ENCODE peak calls at places on chromosome 9, in six cellular contexts. One of them, this sample, is unnamed.

GRCh38 chr9:136748656-136749551 is 579 bp upstream of the LCN6 start:
- DNase-seq in psoas muscle: no peak
- DNase-seq in body of pancreas: peak
- DNase-seq in gastrocnemius medialis: no peak
- DNase-seq in left ventricle myocardium inferior: peak
- DNase-seq in hepatocyte: no peak
- DNase-seq in this sample: no peak

GRCh38 chr9:96015876-96016686 is 140.6 kb downstream of the ERCC6L2 start:
- DNase-seq in hepatocyte: no peak
- DNase-seq in psoas muscle: no peak
- DNase-seq in left ventricle myocardium inferior: no peak
- DNase-seq in gastrocnemius medialis: no peak
- DNase-seq in body of pancreas: no peak
- DNase-seq in this sample: no peak

GRCh38 chr9:106920701-106921283 is 57.8 kb downstream of the ZNF462 start:
- DNase-seq in body of pancreas: no peak
- DNase-seq in gastrocnemius medialis: no peak
- DNase-seq in hepatocyte: peak
- DNase-seq in psoas muscle: no peak
- DNase-seq in left ventricle myocardium inferior: no peak
- DNase-seq in this sample: no peak

GRCh38 chr9:35798658-35799366 is 7.4 kb downstream of the NPR2 start:
- DNase-seq in left ventricle myocardium inferior: no peak
- DNase-seq in body of pancreas: no peak
- DNase-seq in psoas muscle: no peak
- DNase-seq in gastrocnemius medialis: no peak
- DNase-seq in hepatocyte: peak
- DNase-seq in this sample: no peak

GRCh38 chr9:136111190-136111589 is 7.5 kb downstream of the TMEM250 start:
- DNase-seq in psoas muscle: no peak
- DNase-seq in hepatocyte: no peak
- DNase-seq in gastrocnemius medialis: no peak
- DNase-seq in body of pancreas: no peak
- DNase-seq in left ventricle myocardium inferior: no peak
- DNase-seq in this sample: no peak

GRCh38 chr9:21677834-21678233 is 124.6 kb upstream of the MTAP start:
- DNase-seq in psoas muscle: no peak
- DNase-seq in body of pancreas: no peak
- DNase-seq in left ventricle myocardium inferior: no peak
- DNase-seq in gastrocnemius medialis: no peak
- DNase-seq in hepatocyte: no peak
- DNase-seq in this sample: no peak

GRCh38 chr9:7879551-7880245 is 80.1 kb upstream of the DMAC1 start:
- DNase-seq in body of pancreas: no peak
- DNase-seq in psoas muscle: no peak
- DNase-seq in hepatocyte: no peak
- DNase-seq in gastrocnemius medialis: no peak
- DNase-seq in left ventricle myocardium inferior: no peak
- DNase-seq in this sample: no peak

GRCh38 chr9:77599492-77599891 is 48.6 kb downstream of the GNA14 start:
- DNase-seq in body of pancreas: no peak
- DNase-seq in left ventricle myocardium inferior: no peak
- DNase-seq in hepatocyte: no peak
- DNase-seq in psoas muscle: no peak
- DNase-seq in gastrocnemius medialis: no peak
- DNase-seq in this sample: no peak

GRCh38 chr9:122580360-122580759 is 2.8 kb downstream of the OR1L8 start:
- DNase-seq in body of pancreas: no peak
- DNase-seq in gastrocnemius medialis: no peak
- DNase-seq in psoas muscle: no peak
- DNase-seq in left ventricle myocardium inferior: no peak
- DNase-seq in hepatocyte: no peak
- DNase-seq in this sample: no peak

GRCh38 chr9:128342971-128343680 is 2.8 kb downstream of the SLC27A4 start:
- DNase-seq in hepatocyte: no peak
- DNase-seq in left ventricle myocardium inferior: no peak
- DNase-seq in gastrocnemius medialis: no peak
- DNase-seq in body of pancreas: no peak
- DNase-seq in psoas muscle: no peak
- DNase-seq in this sample: no peak

GRCh38 chr9:127249877-127250276 is 14.7 kb upstream of the GARNL3 start:
- DNase-seq in gastrocnemius medialis: no peak
- DNase-seq in hepatocyte: no peak
- DNase-seq in body of pancreas: no peak
- DNase-seq in psoas muscle: no peak
- DNase-seq in left ventricle myocardium inferior: no peak
- DNase-seq in this sample: no peak

GRCh38 chr9:101034222-101034621 is 5.7 kb downstream of the PLPPR1 start:
- DNase-seq in gastrocnemius medialis: no peak
- DNase-seq in left ventricle myocardium inferior: no peak
- DNase-seq in hepatocyte: no peak
- DNase-seq in body of pancreas: no peak
- DNase-seq in psoas muscle: no peak
- DNase-seq in this sample: no peak

GRCh38 chr9:109179801-109180523 is 12.9 kb upstream of the FRRS1L start:
- DNase-seq in psoas muscle: no peak
- DNase-seq in hepatocyte: no peak
- DNase-seq in left ventricle myocardium inferior: peak
- DNase-seq in body of pancreas: no peak
- DNase-seq in gastrocnemius medialis: no peak
- DNase-seq in this sample: no peak

GRCh38 chr9:4035809-4036208 is 264.1 kb downstream of the GLIS3 start:
- DNase-seq in gastrocnemius medialis: no peak
- DNase-seq in left ventricle myocardium inferior: no peak
- DNase-seq in body of pancreas: no peak
- DNase-seq in psoas muscle: no peak
- DNase-seq in hepatocyte: peak
- DNase-seq in this sample: no peak

GRCh38 chr9:99181621-99182020 is 40.1 kb downstream of the ALG2 start:
- DNase-seq in psoas muscle: no peak
- DNase-seq in gastrocnemius medialis: no peak
- DNase-seq in hepatocyte: no peak
- DNase-seq in left ventricle myocardium inferior: no peak
- DNase-seq in body of pancreas: no peak
- DNase-seq in this sample: no peak

GRCh38 chr9:34540826-34541225 is 18.0 kb upstream of the ENHO start:
- DNase-seq in hepatocyte: peak
- DNase-seq in body of pancreas: no peak
- DNase-seq in left ventricle myocardium inferior: no peak
- DNase-seq in gastrocnemius medialis: no peak
- DNase-seq in psoas muscle: no peak
- DNase-seq in this sample: no peak

GRCh38 chr9:38278931-38279532 is 113.5 kb upstream of the ALDH1B1 start:
- DNase-seq in left ventricle myocardium inferior: no peak
- DNase-seq in gastrocnemius medialis: no peak
- DNase-seq in hepatocyte: no peak
- DNase-seq in body of pancreas: no peak
- DNase-seq in psoas muscle: no peak
- DNase-seq in this sample: peak

GRCh38 chr9:78406933-78407332 is 110.0 kb downstream of the PSAT1 start:
- DNase-seq in hepatocyte: peak
- DNase-seq in gastrocnemius medialis: no peak
- DNase-seq in body of pancreas: peak
- DNase-seq in psoas muscle: no peak
- DNase-seq in left ventricle myocardium inferior: no peak
- DNase-seq in this sample: no peak

GRCh38 chr9:6106576-6107339 is 91.3 kb upstream of the RANBP6 start:
- DNase-seq in hepatocyte: peak
- DNase-seq in body of pancreas: no peak
- DNase-seq in psoas muscle: no peak
- DNase-seq in left ventricle myocardium inferior: no peak
- DNase-seq in gastrocnemius medialis: peak
- DNase-seq in this sample: no peak

GRCh38 chr9:136599811-136600660 is 54.2 kb upstream of the NOTCH1 start:
- DNase-seq in body of pancreas: no peak
- DNase-seq in left ventricle myocardium inferior: no peak
- DNase-seq in gastrocnemius medialis: no peak
- DNase-seq in psoas muscle: no peak
- DNase-seq in hepatocyte: no peak
- DNase-seq in this sample: no peak

GRCh38 chr9:15121591-15121990 is 185.4 kb downstream of the TTC39B start:
- DNase-seq in left ventricle myocardium inferior: no peak
- DNase-seq in body of pancreas: no peak
- DNase-seq in gastrocnemius medialis: no peak
- DNase-seq in psoas muscle: no peak
- DNase-seq in hepatocyte: no peak
- DNase-seq in this sample: no peak

GRCh38 chr9:136318111-136318768 is 9.1 kb upstream of the GPSM1 start:
- DNase-seq in gastrocnemius medialis: no peak
- DNase-seq in hepatocyte: no peak
- DNase-seq in body of pancreas: no peak
- DNase-seq in left ventricle myocardium inferior: no peak
- DNase-seq in psoas muscle: no peak
- DNase-seq in this sample: no peak

GRCh38 chr9:91949946-91950664 is at the start of gene ROR2:
- DNase-seq in gastrocnemius medialis: no peak
- DNase-seq in left ventricle myocardium inferior: peak
- DNase-seq in body of pancreas: peak
- DNase-seq in hepatocyte: peak
- DNase-seq in psoas muscle: peak
- DNase-seq in this sample: no peak

GRCh38 chr9:76677481-76678055 is 86.7 kb upstream of the PCA3 start:
- DNase-seq in body of pancreas: no peak
- DNase-seq in left ventricle myocardium inferior: no peak
- DNase-seq in hepatocyte: no peak
- DNase-seq in gastrocnemius medialis: no peak
- DNase-seq in psoas muscle: no peak
- DNase-seq in this sample: peak

GRCh38 chr9:23683476-23684095 is 142.5 kb downstream of the ELAVL2 start:
- DNase-seq in psoas muscle: no peak
- DNase-seq in hepatocyte: no peak
- DNase-seq in body of pancreas: no peak
- DNase-seq in left ventricle myocardium inferior: no peak
- DNase-seq in gastrocnemius medialis: no peak
- DNase-seq in this sample: no peak

GRCh38 chr9:104118916-104119315 is 24.8 kb downstream of the SMC2 start:
- DNase-seq in psoas muscle: no peak
- DNase-seq in gastrocnemius medialis: no peak
- DNase-seq in hepatocyte: no peak
- DNase-seq in body of pancreas: no peak
- DNase-seq in left ventricle myocardium inferior: no peak
- DNase-seq in this sample: no peak

GRCh38 chr9:119273984-119274665 is 95.1 kb downstream of the BRINP1 start:
- DNase-seq in hepatocyte: no peak
- DNase-seq in psoas muscle: no peak
- DNase-seq in body of pancreas: no peak
- DNase-seq in left ventricle myocardium inferior: no peak
- DNase-seq in gastrocnemius medialis: peak
- DNase-seq in this sample: no peak

GRCh38 chr9:80059979-80060378 is 488.2 kb downstream of the TLE4 start:
- DNase-seq in left ventricle myocardium inferior: no peak
- DNase-seq in hepatocyte: no peak
- DNase-seq in gastrocnemius medialis: peak
- DNase-seq in body of pancreas: no peak
- DNase-seq in psoas muscle: no peak
- DNase-seq in this sample: no peak

GRCh38 chr9:80061096-80061495 is 489.3 kb downstream of the TLE4 start:
- DNase-seq in left ventricle myocardium inferior: no peak
- DNase-seq in psoas muscle: no peak
- DNase-seq in hepatocyte: no peak
- DNase-seq in gastrocnemius medialis: no peak
- DNase-seq in body of pancreas: no peak
- DNase-seq in this sample: no peak

GRCh38 chr9:80059191-80059590 is 487.4 kb downstream of the TLE4 start:
- DNase-seq in body of pancreas: no peak
- DNase-seq in gastrocnemius medialis: no peak
- DNase-seq in psoas muscle: no peak
- DNase-seq in hepatocyte: no peak
- DNase-seq in left ventricle myocardium inferior: no peak
- DNase-seq in this sample: no peak

GRCh38 chr9:80061940-80062339 is 490.2 kb downstream of the TLE4 start:
- DNase-seq in psoas muscle: no peak
- DNase-seq in body of pancreas: no peak
- DNase-seq in hepatocyte: peak
- DNase-seq in gastrocnemius medialis: peak
- DNase-seq in left ventricle myocardium inferior: no peak
- DNase-seq in this sample: no peak

GRCh38 chr9:80062581-80062980 is 490.8 kb downstream of the TLE4 start:
- DNase-seq in gastrocnemius medialis: no peak
- DNase-seq in psoas muscle: no peak
- DNase-seq in hepatocyte: no peak
- DNase-seq in body of pancreas: no peak
- DNase-seq in left ventricle myocardium inferior: no peak
- DNase-seq in this sample: no peak
- H3K27ac ChIP-seq in gastrocnemius medialis: peak
- H3K27ac ChIP-seq in psoas muscle: peak
- H3K27ac ChIP-seq in hepatocyte: no peak
- H3K27ac ChIP-seq in body of pancreas: no peak
- H3K27ac ChIP-seq in left ventricle myocardium inferior: no peak
- H3K27ac ChIP-seq in this sample: peak

DNA sequence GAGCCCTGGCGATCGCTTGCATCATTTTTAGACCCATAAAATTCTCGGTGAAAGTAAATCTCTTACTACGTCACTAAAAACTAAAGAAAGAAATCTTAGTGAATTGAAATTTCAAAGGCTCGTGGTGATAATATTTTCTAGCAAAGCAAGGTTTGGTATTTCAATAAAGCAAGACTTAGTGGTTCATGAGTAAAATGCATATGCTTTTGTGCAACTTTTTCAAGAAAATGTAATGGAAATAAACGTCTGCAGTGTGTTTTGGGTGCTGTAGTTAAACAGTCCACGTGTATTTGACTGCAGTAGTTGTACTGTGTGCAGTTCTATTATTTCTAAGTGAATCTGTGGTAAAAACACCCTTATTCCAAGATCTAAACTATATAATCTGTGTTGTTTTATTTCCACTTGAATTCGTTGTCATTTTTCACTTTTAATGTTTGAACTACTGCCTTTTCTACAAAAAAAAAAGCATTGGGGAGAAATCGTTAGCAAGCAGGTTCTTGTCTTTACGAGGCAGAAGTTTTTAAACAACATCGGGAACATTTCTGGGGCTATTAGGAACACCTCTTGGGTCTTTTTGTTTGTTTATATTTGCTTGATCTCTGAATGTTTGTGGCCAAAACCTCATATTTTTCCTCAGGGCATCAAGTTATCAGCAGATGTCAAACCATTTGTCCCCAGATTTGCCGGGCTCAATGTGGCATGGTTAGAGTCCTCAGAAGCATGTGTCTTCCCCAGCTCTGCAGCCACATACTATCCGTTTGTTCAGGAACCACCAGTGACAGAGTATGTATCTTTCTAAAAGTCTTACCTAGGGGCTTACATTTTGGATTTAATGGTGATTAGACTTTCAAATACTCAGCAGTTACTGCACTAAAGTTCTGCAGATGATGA is 960 bp downstream of the SECISBP2 start:
- DNase-seq in psoas muscle: no peak
- DNase-seq in left ventricle myocardium inferior: no peak
- DNase-seq in hepatocyte: no peak
- DNase-seq in body of pancreas: no peak
- DNase-seq in gastrocnemius medialis: no peak
- DNase-seq in this sample: no peak
- TF ChIP-seq CTCF in psoas muscle: no peak
- TF ChIP-seq CTCF in left ventricle myocardium inferior: no peak
- TF ChIP-seq CTCF in hepatocyte: no peak
- TF ChIP-seq CTCF in body of pancreas: no peak
- TF ChIP-seq CTCF in gastrocnemius medialis: no peak
- TF ChIP-seq CTCF in this sample: no peak

GRCh38 chr9:124758061-124758460 is 13.1 kb downstream of the NR6A1 start:
- DNase-seq in left ventricle myocardium inferior: no peak
- DNase-seq in hepatocyte: no peak
- DNase-seq in gastrocnemius medialis: no peak
- DNase-seq in body of pancreas: no peak
- DNase-seq in psoas muscle: no peak
- DNase-seq in this sample: no peak
- H3K27ac ChIP-seq in left ventricle myocardium inferior: no peak
- H3K27ac ChIP-seq in hepatocyte: no peak
- H3K27ac ChIP-seq in gastrocnemius medialis: no peak
- H3K27ac ChIP-seq in body of pancreas: no peak
- H3K27ac ChIP-seq in psoas muscle: no peak
- H3K27ac ChIP-seq in this sample: no peak

GRCh38 chr9:134187110-134187531 is 22.8 kb upstream of the RNU6ATAC start:
- DNase-seq in psoas muscle: no peak
- DNase-seq in hepatocyte: no peak
- DNase-seq in left ventricle myocardium inferior: no peak
- DNase-seq in gastrocnemius medialis: no peak
- DNase-seq in body of pancreas: no peak
- DNase-seq in this sample: no peak
- TF ChIP-seq CTCF in psoas muscle: no peak
- TF ChIP-seq CTCF in hepatocyte: no peak
- TF ChIP-seq CTCF in left ventricle myocardium inferior: no peak
- TF ChIP-seq CTCF in gastrocnemius medialis: no peak
- TF ChIP-seq CTCF in body of pancreas: no peak
- TF ChIP-seq CTCF in this sample: no peak

This sample was measured in ascending aorta.